ENCODE peak calls at places on chromosome 5, in six cellular contexts. R is T-cell, A is foreskin keratinocyte, Z is H7, X is neuronal stem cell, F is neural progenitor cell. J is an unnamed sample.

GRCh38 chr5:95712347-95712958 is 18.7 kb upstream of the RHOBTB3 start:
- DNase-seq in A (peak; percentile 88), R (no peak), Z (no peak), F (no peak), X (no peak), J (no peak)

GRCh38 chr5:138331449-138332368 is at the start of gene CDC25C:
- DNase-seq in X (peak; percentile 97), R (peak; percentile 98), A (peak; percentile 98), F (peak; percentile 100), Z (peak; percentile 93), J (peak; percentile 99)

GRCh38 chr5:181052526-181052927 is 12.5 kb downstream of the BTNL9 start:
- DNase-seq in Z (no peak), X (no peak), R (no peak), A (no peak), F (no peak), J (peak; percentile 3)

GRCh38 chr5:57986746-57987145 is 473.1 kb downstream of the PLK2 start:
- DNase-seq in Z (no peak), X (no peak), R (no peak), A (no peak), F (no peak), J (no peak)

GRCh38 chr5:30401479-30402058 is 791.9 kb upstream of the CDH6 start:
- DNase-seq in Z (peak; percentile 15), A (no peak), X (peak; percentile 43), F (peak; percentile 73), R (no peak), J (peak; percentile 3)

GRCh38 chr5:5497132-5497748 is 74.8 kb downstream of the ICE1 start:
- DNase-seq in A (no peak), Z (peak; percentile 82), F (peak; percentile 62), R (no peak), X (peak; percentile 15), J (peak; percentile 41)

GRCh38 chr5:78482948-78483347 is 122.5 kb downstream of the SCAMP1 start:
- DNase-seq in F (no peak), Z (no peak), R (no peak), X (no peak), A (no peak), J (no peak)

GRCh38 chr5:140568664-140569063 is 4.0 kb downstream of the SLC35A4 start:
- DNase-seq in A (no peak), F (no peak), X (no peak), Z (no peak), R (no peak), J (no peak)

GRCh38 chr5:13217636-13218035 is 726.9 kb downstream of the DNAH5 start:
- DNase-seq in A (no peak), Z (no peak), X (no peak), R (no peak), F (no peak), J (no peak)

GRCh38 chr5:131634666-131634995 is 398 bp downstream of the RAPGEF6 start:
- DNase-seq in X (peak; percentile 67), R (peak; percentile 56), F (peak; percentile 88), A (no peak), Z (peak; percentile 70), J (no peak)

GRCh38 chr5:79025054-79025465 is 40.0 kb upstream of the ARSB start:
- DNase-seq in X (peak; percentile 70), A (peak; percentile 5), Z (peak; percentile 50), F (peak; percentile 81), R (no peak), J (peak; percentile 44)

GRCh38 chr5:109916481-109917153 is 226.9 kb downstream of the MAN2A1 start:
- DNase-seq in X (no peak), R (no peak), F (no peak), Z (no peak), A (no peak), J (no peak)

GRCh38 chr5:75412111-75412990 is 75.3 kb downstream of the HMGCR start:
- DNase-seq in X (no peak), F (no peak), R (no peak), Z (peak; percentile 21), A (no peak), J (peak; percentile 71)

GRCh38 chr5:57316798-57317327 is 143.0 kb downstream of the GPBP1 start:
- DNase-seq in F (no peak), X (no peak), Z (no peak), A (no peak), R (no peak), J (peak; percentile 98)

GRCh38 chr5:475704-476101 is 32.7 kb downstream of the EXOC3 start:
- DNase-seq in X (no peak), R (peak; percentile 2), Z (peak; percentile 71), A (no peak), F (no peak), J (no peak)

GRCh38 chr5:124652514-124652819 is 94.0 kb downstream of the ZNF608 start:
- DNase-seq in R (no peak), F (no peak), A (no peak), X (no peak), Z (no peak), J (peak; percentile 81)

GRCh38 chr5:34490501-34491250 is 165.5 kb upstream of the RAI14 start:
- DNase-seq in Z (peak; percentile 76), X (no peak), F (peak; percentile 51), R (no peak), A (no peak), J (no peak)

GRCh38 chr5:149757186-149757950 is 27.3 kb downstream of the PPARGC1B start:
- DNase-seq in R (no peak), Z (no peak), A (no peak), X (no peak), F (no peak), J (no peak)

GRCh38 chr5:113092683-113093082 is 116.1 kb downstream of the DCP2 start:
- DNase-seq in F (no peak), X (no peak), A (peak; percentile 34), R (no peak), Z (no peak), J (peak; percentile 94)

GRCh38 chr5:8184455-8185063 is 315.6 kb downstream of the MTRR start:
- DNase-seq in X (peak; percentile 8), A (no peak), R (no peak), F (peak; percentile 70), Z (peak; percentile 56), J (peak; percentile 14)

GRCh38 chr5:177576169-177576568 is 15.8 kb upstream of the TMED9 start:
- DNase-seq in F (no peak), R (no peak), A (no peak), Z (no peak), X (no peak), J (no peak)

GRCh38 chr5:28403846-28404245 is 1365.5 kb upstream of the CDH9 start:
- DNase-seq in R (no peak), A (peak; percentile 60), F (peak; percentile 86), Z (peak; percentile 27), X (peak; percentile 65), J (no peak)

GRCh38 chr5:26339576-26339975 is 698.8 kb downstream of the CDH9 start:
- DNase-seq in X (no peak), R (no peak), Z (no peak), F (no peak), A (no peak), J (no peak)